ENCODE peak calls at places on chromosomes 12 and 14, in seven cellular contexts. Z is neuronal stem cell, W is mesendoderm, T is IMR-90, V is H9, L is H1, G is mesenchymal stem cell. J is an unnamed sample.

GRCh38 chr14:33962016-33962415 is 11.1 kb upstream of the EGLN3 start:
- DNase-seq in Z (no peak), W (no peak), T (no peak), V (no peak), L (no peak), G (no peak), J (no peak)

GRCh38 chr14:36747411-36748184 is 85.9 kb downstream of the PAX9 start:
- DNase-seq in Z (no peak), W (peak), T (no peak), V (no peak), L (no peak), G (peak), J (no peak)

GRCh38 chr12:46858368-46858767 is 32.6 kb upstream of the SLC38A4 start:
- DNase-seq in Z (no peak), W (peak), T (no peak), V (no peak), L (no peak), G (no peak), J (no peak)

GRCh38 chr12:1533205-1533601 is 61.2 kb downstream of the FBXL14 start:
- DNase-seq in Z (no peak), W (no peak), T (no peak), V (peak), L (no peak), G (no peak), J (peak)

GRCh38 chr12:114400925-114401324 is 5.0 kb downstream of the TBX5 start:
- DNase-seq in Z (peak), W (peak), T (peak), V (no peak), L (no peak), G (no peak), J (no peak)

GRCh38 chr12:31041033-31041564 is 32.6 kb upstream of the DDX11 start:
- DNase-seq in Z (no peak), W (no peak), T (no peak), V (no peak), L (no peak), G (no peak), J (no peak)

GRCh38 chr12:106908561-106908960 is 47.1 kb upstream of the TMEM263 start:
- DNase-seq in Z (no peak), W (no peak), T (no peak), V (no peak), L (no peak), G (no peak), J (no peak)

GRCh38 chr12:84660139-84660538 is 252.5 kb downstream of the SLC6A15 start:
- DNase-seq in Z (no peak), W (no peak), T (no peak), V (no peak), L (no peak), G (no peak), J (no peak)

GRCh38 chr14:20630340-20631022 is 11.0 kb downstream of the OR6S1 start:
- DNase-seq in Z (no peak), W (peak), T (peak), V (peak), L (no peak), G (no peak), J (peak)

GRCh38 chr14:95516554-95517209 is at the start of gene SYNE3:
- DNase-seq in Z (no peak), W (no peak), T (no peak), V (no peak), L (no peak), G (no peak), J (peak)

GRCh38 chr12:50261654-50262053 is 21.7 kb downstream of the LIMA1 start:
- DNase-seq in Z (no peak), W (no peak), T (peak), V (no peak), L (no peak), G (no peak), J (no peak)

GRCh38 chr14:74882103-74882920 is 596 bp downstream of the DLST start:
- DNase-seq in Z (peak), W (peak), T (peak), V (no peak), L (no peak), G (peak), J (peak)

GRCh38 chr12:117069126-117069788 is 30.0 kb downstream of the TESC start:
- DNase-seq in Z (no peak), W (no peak), T (no peak), V (no peak), L (no peak), G (no peak), J (no peak)

GRCh38 chr14:68182492-68182891 is 362.9 kb downstream of the RAD51B start:
- DNase-seq in Z (no peak), W (no peak), T (no peak), V (no peak), L (no peak), G (no peak), J (no peak)

GRCh38 chr12:51661199-51661598 is 70.2 kb downstream of the SCN8A start:
- DNase-seq in Z (no peak), W (no peak), T (no peak), V (no peak), L (no peak), G (no peak), J (no peak)

DNA sequence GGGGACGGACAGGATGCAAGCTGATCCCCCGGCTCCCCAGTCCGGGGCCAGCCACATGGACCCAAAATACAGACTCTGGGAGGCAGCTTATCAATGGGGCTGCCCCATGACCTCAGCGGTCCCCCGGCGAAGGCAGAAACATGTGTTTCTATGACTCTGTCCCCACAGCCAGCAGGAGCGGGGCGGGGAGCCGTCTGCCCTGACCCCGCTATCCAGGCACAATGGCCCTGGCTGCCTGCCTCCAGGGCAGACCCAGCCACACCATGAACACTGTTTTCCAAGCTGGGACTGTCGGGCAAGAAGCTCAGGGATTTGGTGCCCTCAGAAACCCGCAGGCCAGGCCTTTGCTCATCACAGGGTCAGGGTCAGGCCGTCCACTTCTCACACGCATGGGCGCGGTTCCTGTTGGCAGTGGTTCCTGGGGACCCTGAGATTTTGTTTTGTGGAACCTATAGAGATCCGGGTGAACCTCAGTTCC is 75.0 kb downstream of the RFLNA start:
- DNase-seq in Z (no peak), W (no peak), T (no peak), V (no peak), L (no peak), G (no peak), J (peak)
- H3K9ac ChIP-seq in Z (peak), W (no peak), T (peak), V (no peak), L (no peak), G (peak), J (no peak)

DNA sequence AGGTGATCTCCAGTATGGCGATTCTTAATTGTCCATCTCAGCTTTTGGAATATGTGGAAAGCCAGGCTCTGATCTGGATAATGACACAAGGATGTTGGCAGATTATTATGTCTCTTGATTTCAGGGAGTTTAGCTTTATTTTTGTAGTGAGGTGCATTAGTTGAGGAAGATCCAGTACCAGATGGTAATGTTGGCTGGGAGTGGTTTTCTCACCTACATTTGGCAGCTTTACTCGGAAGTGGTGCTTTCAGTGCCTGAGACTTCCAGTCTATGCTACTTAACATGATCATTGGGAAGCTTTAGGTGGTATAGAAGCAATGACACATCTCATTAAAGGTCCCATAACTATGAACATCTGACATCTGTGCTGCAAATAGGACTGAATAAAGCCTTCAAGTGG is 7.5 kb downstream of the SLC15A5 start:
- DNase-seq in Z (no peak), W (no peak), T (no peak), V (no peak), L (no peak), G (no peak), J (no peak)
- H2AK5ac ChIP-seq in Z (no peak), W (no peak), T (no peak), V (no peak), L (no peak), G (no peak), J (no peak)

GRCh38 chr12:121678305-121678704 is 8.9 kb upstream of the MORN3 start:
- DNase-seq in Z (no peak), W (no peak), T (no peak), V (no peak), L (no peak), G (no peak), J (no peak)
- H3K9ac ChIP-seq in Z (no peak), W (no peak), T (no peak), V (no peak), L (no peak), G (no peak), J (no peak)

DNA sequence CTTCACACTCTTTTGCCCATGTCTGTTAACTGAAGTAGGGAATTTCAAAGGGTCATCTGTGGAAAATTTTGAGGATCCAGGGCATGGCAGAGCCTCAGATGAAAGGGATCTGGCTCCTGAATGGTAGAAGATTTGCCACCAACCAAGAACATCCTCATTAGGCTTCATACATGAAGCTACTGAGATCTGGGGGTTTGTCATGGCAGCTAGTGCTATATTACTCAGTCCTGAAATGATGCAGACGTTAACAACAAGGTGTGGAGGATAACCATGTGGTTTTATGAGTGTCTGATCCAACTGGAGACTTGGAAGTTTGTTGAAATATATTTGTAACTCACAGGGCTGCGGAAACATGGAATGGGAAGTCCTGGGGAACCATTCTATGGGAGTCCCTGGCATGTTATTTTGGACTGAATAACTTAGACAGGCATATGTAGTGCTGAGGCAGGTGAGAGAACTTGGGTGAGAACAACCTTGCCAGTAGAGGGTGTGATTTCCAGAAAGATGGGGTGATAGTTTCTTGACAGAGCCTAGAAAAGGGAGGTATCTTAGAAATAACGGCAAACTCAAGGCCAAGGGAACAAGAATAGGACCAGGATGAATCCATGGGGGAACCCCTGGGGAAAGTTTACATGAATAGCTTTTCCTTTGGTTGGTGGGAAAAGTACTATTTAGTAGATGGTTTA is 42.0 kb upstream of the C12orf75 start:
- DNase-seq in Z (no peak), W (no peak), T (no peak), V (no peak), L (no peak), G (no peak), J (no peak)
- H2AK5ac ChIP-seq in Z (no peak), W (no peak), T (peak), V (no peak), L (no peak), G (no peak), J (no peak)

J was measured in trophoblast cell.